ENCODE peak calls at places on chromosomes 11 and 22, in ten cellular contexts. V is left ventricle myocardium inferior, Q is heart left ventricle, X is heart right ventricle, N is endothelial cell of umbilical vein, S is spleen, U is cardiac muscle cell, L is H9, G is A549, T is thoracic aorta. I is an unnamed sample.

GRCh38 chr22:37381489-37381888 is 45.8 kb downstream of the ELFN2 start:
- DNase-seq in T (no peak), U (no peak), L (no peak), G (no peak), N (no peak), Q (no peak), V (no peak), X (no peak), S (no peak), I (no peak)

GRCh38 chr11:103380031-103380430 is 270.8 kb downstream of the DYNC2H1 start:
- DNase-seq in U (no peak), Q (no peak), V (no peak), N (no peak), S (no peak), L (no peak), T (no peak), G (no peak), X (no peak), I (no peak)

GRCh38 chr11:75667831-75668507 is 869 bp downstream of the MAP6 start:
- DNase-seq in T (no peak), G (peak; percentile 41), S (no peak), V (peak; percentile 58), L (peak; percentile 73), X (peak; percentile 59), N (peak; percentile 21), U (peak; percentile 69), Q (peak; percentile 77), I (no peak)

GRCh38 chr11:120208777-120209176 is 2.1 kb upstream of the OAF start:
- DNase-seq in G (peak; percentile 44), N (peak; percentile 68), U (no peak), Q (peak; percentile 67), L (no peak), T (no peak), S (no peak), V (no peak), X (no peak), I (no peak)

GRCh38 chr22:37860796-37861421 is 11.7 kb downstream of the EIF3L start:
- DNase-seq in V (no peak), S (no peak), Q (no peak), N (peak; percentile 12), X (no peak), T (no peak), G (no peak), U (no peak), L (no peak), I (no peak)

GRCh38 chr11:3849297-3849874 is 6.1 kb upstream of the STIM1 start:
- DNase-seq in Q (no peak), X (no peak), U (peak; percentile 63), S (no peak), N (peak; percentile 51), G (peak; percentile 49), L (no peak), T (no peak), V (no peak), I (no peak)

GRCh38 chr11:57324154-57324885 is 432 bp downstream of the TNKS1BP1 start:
- DNase-seq in U (peak; percentile 76), G (peak; percentile 52), N (peak; percentile 51), V (peak; percentile 53), S (peak; percentile 89), L (peak; percentile 82), Q (no peak), T (no peak), X (peak; percentile 54), I (no peak)

GRCh38 chr11:44568706-44569473 is 3.4 kb downstream of the CD82 start:
- DNase-seq in L (no peak), N (peak; percentile 94), G (peak; percentile 43), V (peak; percentile 72), U (no peak), S (peak; percentile 95), X (peak; percentile 54), Q (peak; percentile 89), T (peak; percentile 71), I (no peak)

GRCh38 chr11:2867722-2868548 is 17.6 kb downstream of the CDKN1C start:
- DNase-seq in V (no peak), X (no peak), G (no peak), U (no peak), T (no peak), N (no peak), Q (no peak), L (no peak), S (no peak), I (no peak)

GRCh38 chr22:27358096-27358870 is 443.3 kb downstream of the MN1 start:
- DNase-seq in V (no peak), N (no peak), X (no peak), L (no peak), U (no peak), Q (no peak), T (no peak), G (no peak), S (no peak), I (peak; percentile 87)

DNA sequence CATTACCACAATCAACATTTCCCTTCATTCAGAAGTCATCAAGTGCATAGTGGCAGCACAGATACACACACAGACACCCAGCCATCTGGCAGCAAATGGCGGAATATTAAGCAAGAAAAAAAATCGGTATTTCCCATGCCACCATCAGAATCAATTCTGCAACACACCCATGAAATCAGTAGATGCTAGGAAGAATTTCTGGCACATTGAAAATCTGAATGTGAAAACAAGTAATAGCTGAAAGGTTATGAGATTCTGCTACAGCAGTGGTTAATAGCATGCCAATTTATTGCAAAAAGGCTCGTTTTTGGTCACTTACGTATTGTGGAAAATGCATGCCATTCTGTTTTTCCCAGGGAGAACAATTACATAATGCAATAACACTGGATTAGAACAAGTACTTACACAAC is 91.1 kb downstream of the PICALM start:
- DNase-seq in N (no peak), T (no peak), Q (no peak), L (no peak), G (no peak), U (no peak), X (no peak), S (no peak), V (no peak), I (no peak)
- H3K27ac ChIP-seq in N (no peak overlapping the region), T (peak overlapping the region; percentile 27), Q (no peak overlapping the region), L (no peak overlapping the region), G (no peak overlapping the region), U (no peak overlapping the region), X (no peak overlapping the region), S (no peak overlapping the region), V (peak overlapping the region; percentile 45), I (peak overlapping the region; percentile 15)

DNA sequence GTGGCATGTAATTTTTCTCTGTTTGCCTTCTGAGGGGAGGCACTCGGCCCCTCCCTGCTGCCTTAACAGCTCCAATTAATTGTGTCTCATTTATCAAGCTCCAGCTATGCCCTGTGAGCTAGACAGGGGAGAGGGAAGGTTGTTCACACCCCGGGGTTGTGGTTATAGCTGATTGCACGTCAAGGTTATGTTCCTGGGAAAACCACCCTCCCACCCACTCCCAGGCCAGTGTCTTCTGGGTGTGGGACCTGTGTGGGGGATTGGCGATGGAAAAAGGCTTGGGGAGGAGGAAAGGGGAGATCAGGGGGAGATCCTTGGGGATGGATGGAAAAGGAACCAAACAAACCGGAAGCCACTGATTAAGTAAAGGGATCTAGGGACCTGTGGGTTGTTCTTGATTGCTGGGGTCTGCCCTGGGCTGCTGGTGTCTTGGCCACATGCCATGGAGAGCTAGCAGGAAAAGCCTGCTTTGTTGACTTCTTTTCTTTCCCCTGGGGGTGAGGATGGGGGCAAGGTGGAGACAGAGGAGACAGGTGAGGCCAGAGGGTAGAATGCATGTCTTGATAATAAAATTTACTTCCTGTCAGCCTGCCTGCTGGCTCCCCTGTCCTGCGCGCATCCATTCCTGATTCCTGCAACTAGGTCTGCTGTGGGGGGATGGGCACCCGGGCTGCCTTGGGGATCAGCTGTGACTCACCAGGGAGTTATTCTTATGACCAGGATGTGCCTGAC is 13.5 kb upstream of the SORL1-AS1 start:
- DNase-seq in S (no peak), G (peak; percentile 89), Q (peak; percentile 88), T (peak; percentile 95), N (no peak), X (peak; percentile 79), L (peak; percentile 92), U (peak; percentile 65), V (peak; percentile 83), I (peak; percentile 96)
- H3K4me1 ChIP-seq in S (peaks cover 22% of the 10 kb centered on the region), G (peaks cover 39% of the 10 kb centered on the region), Q (peaks cover 24% of the 10 kb centered on the region), T (peaks cover 41% of the 10 kb centered on the region), N (peaks cover 32% of the 10 kb centered on the region), X (peaks cover 26% of the 10 kb centered on the region), L (peaks cover 32% of the 10 kb centered on the region), U (peaks cover 18% of the 10 kb centered on the region), V (peaks cover 36% of the 10 kb centered on the region), I (peaks cover 49% of the 10 kb centered on the region)

GRCh38 chr11:70550456-70551195 is 152.3 kb downstream of the CTTN start:
- DNase-seq in U (no peak), N (no peak), Q (peak; percentile 42), L (no peak), S (peak; percentile 51), G (no peak), T (no peak), V (no peak), X (no peak), I (no peak)

GRCh38 chr11:70551323-70552166 is 153.2 kb downstream of the CTTN start:
- DNase-seq in Q (peak; percentile 25), X (no peak), U (no peak), N (no peak), S (peak; percentile 54), T (no peak), G (no peak), L (no peak), V (no peak), I (no peak)

GRCh38 chr11:70549796-70550195 is 151.5 kb downstream of the CTTN start:
- DNase-seq in V (no peak), G (no peak), L (no peak), X (no peak), N (no peak), Q (peak; percentile 25), S (peak; percentile 61), T (no peak), U (no peak), I (no peak)

GRCh38 chr11:70552441-70553150 is 154.3 kb downstream of the CTTN start:
- DNase-seq in G (no peak), X (no peak), V (no peak), N (no peak), Q (peak; percentile 25), U (no peak), T (no peak), S (peak; percentile 23), L (no peak), I (no peak)

DNA sequence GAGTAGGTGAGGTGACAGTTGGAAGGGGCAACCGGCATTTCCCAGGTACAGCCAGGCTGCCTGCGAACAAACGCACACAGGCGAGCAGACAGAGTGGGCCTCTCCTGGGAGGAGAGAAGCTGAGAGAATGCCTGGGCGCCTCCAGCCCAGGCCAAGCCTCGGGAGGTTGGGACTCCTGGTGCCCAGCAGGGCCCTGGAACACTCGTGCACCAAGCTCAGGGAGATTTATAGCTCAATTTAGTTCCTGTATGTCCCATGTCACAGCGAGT is 153.8 kb downstream of the CTTN start:
- DNase-seq in N (no peak), L (no peak), X (no peak), G (no peak), S (no peak), T (no peak), U (no peak), Q (no peak), V (no peak), I (no peak)
- TF ChIP-seq CTCF in N (no peak), L (no peak), X (no peak), G (no peak), S (no peak), T (no peak), U (no peak), Q (no peak), V (no peak), I (no peak)

DNA sequence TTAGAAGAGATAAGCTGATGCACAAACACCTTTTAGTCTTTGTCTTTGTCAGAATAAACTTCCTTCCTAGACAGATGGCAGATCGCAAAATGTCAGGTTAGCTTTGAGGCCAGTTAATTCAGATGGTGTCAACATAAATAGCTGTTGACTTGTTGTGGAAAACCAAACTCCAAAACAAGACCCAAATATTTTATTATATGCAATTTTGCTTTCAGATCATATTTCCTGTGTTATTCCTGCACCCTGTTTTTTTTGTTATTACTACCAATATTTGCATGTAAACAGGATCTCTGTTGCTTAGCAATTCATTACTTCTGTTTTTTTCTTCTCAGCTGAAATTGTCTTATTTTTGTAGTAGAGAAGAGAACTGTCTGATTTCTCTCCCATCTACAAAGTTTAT is 316.0 kb downstream of the ETS1 start:
- DNase-seq in L (no peak), T (no peak), X (no peak), S (no peak), U (no peak), G (no peak), Q (no peak), N (peak; percentile 42), V (no peak), I (no peak)
- H3K27ac ChIP-seq in L (no peak overlapping the region), T (no peak overlapping the region), X (no peak overlapping the region), S (peak overlapping the region; percentile 30), U (no peak overlapping the region), G (no peak overlapping the region), Q (no peak overlapping the region), N (no peak overlapping the region), V (no peak overlapping the region), I (no peak overlapping the region)